ENCODE peak calls at places on chromosome 1, in four cellular contexts. One of them, this sample, is unnamed.

GRCh38 chr1:23922321-23922943 is 9.3 kb upstream of the CNR2 start:
- DNase-seq in AG04450: no peak
- DNase-seq in nucleus accumbens: no peak
- DNase-seq in T1000: no peak
- DNase-seq in this sample: no peak

GRCh38 chr1:178371236-178371635 is 125.5 kb downstream of the CLEC20A start:
- DNase-seq in AG04450: no peak
- DNase-seq in nucleus accumbens: peak
- DNase-seq in T1000: no peak
- DNase-seq in this sample: no peak

GRCh38 chr1:21670956-21671902 is 2.1 kb upstream of the RAP1GAP start:
- DNase-seq in AG04450: no peak
- DNase-seq in nucleus accumbens: no peak
- DNase-seq in T1000: no peak
- DNase-seq in this sample: no peak

GRCh38 chr1:240562111-240562590 is 49.8 kb downstream of the GREM2 start:
- DNase-seq in AG04450: peak
- DNase-seq in nucleus accumbens: no peak
- DNase-seq in T1000: no peak
- DNase-seq in this sample: no peak

GRCh38 chr1:209266590-209267172 is 316.8 kb upstream of the CAMK1G start:
- DNase-seq in AG04450: no peak
- DNase-seq in nucleus accumbens: no peak
- DNase-seq in T1000: no peak
- DNase-seq in this sample: no peak

GRCh38 chr1:215860833-215861232 is 293.7 kb downstream of the KCTD3 start:
- DNase-seq in AG04450: no peak
- DNase-seq in nucleus accumbens: no peak
- DNase-seq in T1000: no peak
- DNase-seq in this sample: no peak

GRCh38 chr1:24067978-24068377 is 44.0 kb downstream of the MYOM3 start:
- DNase-seq in AG04450: no peak
- DNase-seq in nucleus accumbens: no peak
- DNase-seq in T1000: no peak
- DNase-seq in this sample: no peak

GRCh38 chr1:215406927-215407326 is 160.2 kb upstream of the KCTD3 start:
- DNase-seq in AG04450: no peak
- DNase-seq in nucleus accumbens: no peak
- DNase-seq in T1000: no peak
- DNase-seq in this sample: no peak

GRCh38 chr1:234842726-234843641 is 233.0 kb upstream of the IRF2BP2 start:
- DNase-seq in AG04450: no peak
- DNase-seq in nucleus accumbens: no peak
- DNase-seq in T1000: no peak
- DNase-seq in this sample: peak

GRCh38 chr1:66416295-66416694 is 117.7 kb upstream of the SGIP1 start:
- DNase-seq in AG04450: no peak
- DNase-seq in nucleus accumbens: no peak
- DNase-seq in T1000: no peak
- DNase-seq in this sample: no peak

GRCh38 chr1:42922687-42923366 is 35.8 kb downstream of the SLC2A1 start:
- DNase-seq in AG04450: no peak
- DNase-seq in nucleus accumbens: peak
- DNase-seq in T1000: peak
- DNase-seq in this sample: peak

This sample was measured in naive thymus-derived CD4-positive, alpha-beta T cell.